ENCODE peak calls at places on chromosome 16, in eight cellular contexts. T is activated effector memory CD4-positive, alpha-beta T cell treated with Interleukin-2 at 50 U/mL for 16 hours; W is stimulated activated CD4-positive, alpha-beta T cell treated with anti-CD3 and anti-CD28 coated beads, TNF-alpha, amount 100 ng/mL, for 4 hours; D is A549; X is Caki2; L is caudate nucleus; I is omental fat pad; O is NCI-H510A treated with DMSO at 0.1 percent for 48 hours. N is an unnamed sample.
A peak's percentile ranks its signal among the peaks of the same experiment; 100 is the strongest.

GRCh38 chr16:89721644-89722391 is 481 bp downstream of the ZNF276 start:
- DNase-seq in T (peak; percentile 92), W (peak; percentile 77), D (peak; percentile 56), X (peak; percentile 64), L (no peak), I (no peak), O (no peak), N (no peak)

GRCh38 chr16:51157698-51158097 is 6.6 kb upstream of the SALL1 start:
- DNase-seq in T (no peak), W (no peak), D (no peak), X (no peak), L (no peak), I (no peak), O (no peak), N (no peak)

GRCh38 chr16:50856991-50857390 is 115.1 kb downstream of the CYLD start:
- DNase-seq in T (no peak), W (no peak), D (no peak), X (no peak), L (no peak), I (no peak), O (no peak), N (no peak)

GRCh38 chr16:1998852-1999801 is 9.4 kb downstream of the SYNGR3 start:
- DNase-seq in T (no peak), W (no peak), D (no peak), X (no peak), L (no peak), I (no peak), O (no peak), N (no peak)

GRCh38 chr16:85157813-85158701 is 45.8 kb upstream of the CIBAR2 start:
- DNase-seq in T (no peak), W (no peak), D (no peak), X (no peak), L (no peak), I (no peak), O (peak; percentile 56), N (no peak)

GRCh38 chr16:54633943-54634362 is 296.7 kb upstream of the IRX5 start:
- DNase-seq in T (no peak), W (no peak), D (peak; percentile 51), X (no peak), L (no peak), I (no peak), O (no peak), N (no peak)

GRCh38 chr16:2811703-2812471 is 5.2 kb upstream of the PRSS21 start:
- DNase-seq in T (no peak), W (no peak), D (no peak), X (no peak), L (no peak), I (no peak), O (no peak), N (no peak)

GRCh38 chr16:74852500-74852875 is 77.9 kb upstream of the FA2H start:
- DNase-seq in T (no peak), W (no peak), D (no peak), X (no peak), L (no peak), I (no peak), O (no peak), N (no peak)

GRCh38 chr16:80824623-80825364 is 20.4 kb upstream of the CDYL2 start:
- DNase-seq in T (no peak), W (no peak), D (peak; percentile 74), X (peak; percentile 26), L (no peak), I (no peak), O (peak; percentile 34), N (peak; percentile 55)

GRCh38 chr16:70749681-70750601 is 51.0 kb downstream of the VAC14 start:
- DNase-seq in T (no peak), W (no peak), D (no peak), X (peak; percentile 43), L (no peak), I (no peak), O (no peak), N (no peak)

GRCh38 chr16:85221810-85222150 is 109.5 kb upstream of the CIBAR2 start:
- DNase-seq in T (no peak), W (no peak), D (no peak), X (no peak), L (no peak), I (no peak), O (no peak), N (no peak)

GRCh38 chr16:70438325-70438982 is 446 bp downstream of the ST3GAL2 start:
- DNase-seq in T (no peak), W (no peak), D (no peak), X (no peak), L (no peak), I (no peak), O (no peak), N (no peak)

GRCh38 chr16:28974007-28974436 is 556 bp upstream of the SPNS1 start:
- DNase-seq in T (no peak), W (no peak), D (peak; percentile 73), X (peak; percentile 72), L (no peak), I (peak; percentile 28), O (peak; percentile 86), N (peak; percentile 55)

GRCh38 chr16:2769675-2770056 is 7.4 kb downstream of the ELOB start:
- DNase-seq in T (no peak), W (no peak), D (peak; percentile 41), X (no peak), L (no peak), I (no peak), O (no peak), N (no peak)

GRCh38 chr16:86953631-86954465 is 363.3 kb downstream of the C16orf95 start:
- DNase-seq in T (no peak), W (no peak), D (no peak), X (no peak), L (no peak), I (no peak), O (no peak), N (no peak)

GRCh38 chr16:87921236-87921773 is 15.0 kb downstream of the CA5A start:
- DNase-seq in T (no peak), W (no peak), D (no peak), X (peak; percentile 18), L (no peak), I (no peak), O (no peak), N (no peak)

GRCh38 chr16:1789643-1790045 is 3.9 kb downstream of the IGFALS start:
- DNase-seq in T (no peak), W (no peak), D (no peak), X (no peak), L (no peak), I (no peak), O (no peak), N (no peak)

GRCh38 chr16:49557070-49557446 is 183.5 kb downstream of the C16orf78 start:
- DNase-seq in T (no peak), W (no peak), D (no peak), X (no peak), L (no peak), I (no peak), O (peak; percentile 60), N (no peak)

GRCh38 chr16:49921791-49922456 is 66.0 kb upstream of the ZNF423 start:
- DNase-seq in T (peak; percentile 6), W (peak; percentile 11), D (peak; percentile 66), X (peak; percentile 19), L (peak; percentile 6), I (peak; percentile 27), O (peak; percentile 41), N (peak; percentile 43)

GRCh38 chr16:85605912-85606841 is 6.9 kb upstream of the GSE1 start:
- DNase-seq in T (no peak), W (no peak), D (no peak), X (no peak), L (no peak), I (no peak), O (no peak), N (no peak)

GRCh38 chr16:30650369-30651123 is at the start of gene PRR14:
- DNase-seq in T (peak; percentile 98), W (peak; percentile 96), D (peak; percentile 99), X (peak; percentile 100), L (peak; percentile 99), I (peak; percentile 98), O (peak; percentile 99), N (peak; percentile 99)

GRCh38 chr16:75249441-75249840 is 2.0 kb downstream of the BCAR1 start:
- DNase-seq in T (no peak), W (no peak), D (no peak), X (no peak), L (no peak), I (no peak), O (no peak), N (no peak)